ENCODE peak calls at places on chromosomes 3 and 15, in ten cellular contexts. B, J, Z, S, M, H, T, O, R and P are unnamed samples.

GRCh38 chr15:88605507-88606436 is 15.4 kb upstream of the AEN start:
- DNase-seq in J (peak), M (no peak), S (peak), H (peak), B (no peak), R (no peak), Z (no peak), T (peak), O (peak), P (no peak)

GRCh38 chr15:75203017-75203907 is 1.6 kb downstream of the C15orf39 start:
- DNase-seq in H (no peak), J (no peak), Z (no peak), S (peak), R (peak), M (no peak), B (no peak), O (peak), T (no peak), P (no peak)

GRCh38 chr15:41024141-41024540 is 70.9 kb downstream of the CHAC1 start:
- DNase-seq in M (no peak), B (no peak), R (no peak), H (no peak), J (no peak), Z (no peak), O (peak), T (no peak), S (no peak), P (no peak)

GRCh38 chr15:31494786-31495185 is 168.2 kb downstream of the KLF13 start:
- DNase-seq in M (no peak), S (no peak), T (no peak), Z (no peak), H (no peak), B (no peak), R (no peak), J (no peak), O (no peak), P (no peak)

GRCh38 chr3:51706788-51707731 is at the start of gene GRM2:
- DNase-seq in R (peak), O (peak), T (peak), Z (no peak), B (peak), S (no peak), J (no peak), M (peak), H (peak), P (peak)

GRCh38 chr3:94525039-94525438 is 462.2 kb downstream of the NSUN3 start:
- DNase-seq in H (peak), R (no peak), M (no peak), S (peak), J (no peak), T (peak), B (no peak), O (peak), Z (no peak), P (no peak)

GRCh38 chr3:53975382-53975781 is 83.7 kb upstream of the SELENOK start:
- DNase-seq in H (no peak), Z (no peak), S (no peak), R (no peak), B (no peak), T (no peak), M (no peak), J (no peak), O (no peak), P (no peak)

GRCh38 chr3:40723078-40723660 is 198.4 kb downstream of the ZNF621 start:
- DNase-seq in Z (no peak), S (no peak), R (no peak), H (no peak), T (no peak), M (no peak), B (no peak), O (no peak), J (no peak), P (no peak)

GRCh38 chr3:9135930-9136525 is 113.4 kb downstream of the SRGAP3 start:
- DNase-seq in R (no peak), B (no peak), O (no peak), Z (no peak), M (no peak), T (peak), S (no peak), H (peak), J (no peak), P (no peak)

GRCh38 chr3:56862352-56863062 is 60.8 kb upstream of the ARHGEF3 start:
- DNase-seq in B (no peak), O (peak), M (no peak), R (no peak), H (no peak), J (no peak), Z (no peak), T (no peak), S (peak), P (no peak)

GRCh38 chr15:41809121-41809520 is 18.8 kb upstream of the JMJD7 start:
- DNase-seq in M (no peak), S (peak), J (no peak), Z (no peak), H (no peak), O (no peak), T (peak), R (no peak), B (no peak), P (no peak)

GRCh38 chr3:63940389-63940757 is 28.2 kb upstream of the SCAANT1 start:
- DNase-seq in H (no peak), Z (no peak), J (no peak), T (no peak), O (peak), R (no peak), B (no peak), M (no peak), S (peak), P (no peak)

GRCh38 chr3:196569003-196569516 is 600 bp downstream of the FBXO45 start:
- DNase-seq in S (peak), Z (peak), O (peak), R (peak), J (peak), M (peak), H (peak), T (peak), B (no peak), P (peak)

GRCh38 chr15:50819344-50819743 is 53.8 kb upstream of the SPPL2A start:
- DNase-seq in Z (no peak), R (no peak), M (no peak), B (no peak), T (no peak), J (no peak), H (no peak), S (no peak), O (no peak), P (no peak)

GRCh38 chr3:60948488-60948887 is 302.8 kb downstream of the FHIT start:
- DNase-seq in O (peak), S (peak), Z (no peak), T (peak), M (no peak), R (no peak), B (no peak), H (no peak), J (no peak), P (no peak)

GRCh38 chr15:76185716-76186115 is 125.6 kb downstream of the ETFA start:
- DNase-seq in J (peak), H (peak), M (no peak), S (peak), B (no peak), O (peak), Z (peak), T (peak), R (no peak), P (no peak)

GRCh38 chr3:110178965-110179364 is 841.6 kb upstream of the DPPA4 start:
- DNase-seq in J (no peak), M (no peak), H (no peak), T (no peak), B (no peak), S (peak), R (no peak), O (peak), Z (no peak), P (no peak)

GRCh38 chr3:115634052-115634451 is 10.7 kb downstream of the GAP43 start:
- DNase-seq in J (no peak), S (no peak), Z (no peak), O (no peak), B (no peak), M (no peak), H (no peak), T (no peak), R (no peak), P (no peak)

GRCh38 chr15:98804057-98804380 is 155.7 kb downstream of the IGF1R start:
- DNase-seq in J (no peak), Z (no peak), R (no peak), M (no peak), O (no peak), S (no peak), T (no peak), H (no peak), B (no peak), P (no peak)

GRCh38 chr15:29935296-29936020 is 113.2 kb upstream of the TJP1 start:
- DNase-seq in R (no peak), H (no peak), M (no peak), O (no peak), T (peak), B (no peak), Z (peak), S (peak), J (peak), P (no peak)

GRCh38 chr3:182081096-182081495 is 369.4 kb downstream of the SOX2 start:
- DNase-seq in R (no peak), M (no peak), Z (no peak), H (no peak), B (no peak), S (no peak), T (peak), J (no peak), O (no peak), P (no peak)

GRCh38 chr15:48358229-48358641 is 27.0 kb downstream of the DUT start:
- DNase-seq in H (no peak), M (no peak), J (no peak), R (no peak), Z (peak), S (peak), B (peak), T (peak), O (peak), P (no peak)

GRCh38 chr3:13536832-13537231 is 12.1 kb upstream of the FBLN2 start:
- DNase-seq in T (peak), S (no peak), B (no peak), O (peak), J (peak), R (no peak), M (peak), Z (no peak), H (no peak), P (no peak)

GRCh38 chr15:38819343-38819858 is 254.8 kb upstream of the RASGRP1 start:
- DNase-seq in Z (no peak), S (no peak), J (no peak), T (no peak), R (no peak), B (no peak), O (no peak), M (no peak), H (no peak), P (no peak)

GRCh38 chr3:159130108-159130507 is 328.3 kb downstream of the MFSD1 start:
- DNase-seq in Z (no peak), J (peak), S (no peak), T (peak), M (no peak), O (no peak), H (peak), R (no peak), B (no peak), P (no peak)